ENCODE peak calls at places on chromosomes 16 and 17, in seven cellular contexts. U is psoas muscle, D is fibroblast of lung, G is Peyer's patch, M is body of pancreas, I is thyroid gland, Z is tibial nerve. W is an unnamed sample. For H3K4me1 and H3K9me3, the result is how much of the 10 kb centered on the place peaks cover.

GRCh38 chr16:47143677-47144558 is at the start of gene NETO2:
- DNase-seq in U (peak), D (peak), G (peak), M (peak), I (peak), Z (no peak), W (no peak)

GRCh38 chr16:82016964-82017363 is 5.7 kb upstream of the SDR42E1 start:
- DNase-seq in U (no peak), D (peak), G (no peak), M (no peak), I (no peak), Z (no peak), W (no peak)

GRCh38 chr16:57192720-57193486 is 6.8 kb downstream of the RSPRY1 start:
- DNase-seq in U (no peak), D (peak), G (no peak), M (no peak), I (no peak), Z (no peak), W (no peak)

GRCh38 chr17:81980752-81981239 is 3.4 kb downstream of the ASPSCR1 start:
- DNase-seq in U (no peak), D (no peak), G (no peak), M (no peak), I (no peak), Z (no peak), W (no peak)

GRCh38 chr17:41967141-41967920 is 736 bp downstream of the CNP start:
- DNase-seq in U (no peak), D (peak), G (peak), M (peak), I (peak), Z (peak), W (no peak)

GRCh38 chr17:41868568-41868967 is 3.3 kb upstream of the KLHL11 start:
- DNase-seq in U (no peak), D (no peak), G (no peak), M (no peak), I (no peak), Z (no peak), W (no peak)

GRCh38 chr17:42422958-42423712 is at the start of gene CAVIN1:
- DNase-seq in U (peak), D (peak), G (peak), M (peak), I (peak), Z (peak), W (peak)

GRCh38 chr17:27555364-27555763 is 75.6 kb upstream of the LGALS9 start:
- DNase-seq in U (no peak), D (no peak), G (no peak), M (no peak), I (no peak), Z (no peak), W (no peak)

GRCh38 chr17:3039748-3040147 is 23.7 kb downstream of the OR1D5 start:
- DNase-seq in U (no peak), D (no peak), G (no peak), M (no peak), I (no peak), Z (no peak), W (no peak)

GRCh38 chr17:1034652-1035210 is 37.8 kb downstream of the TIMM22 start:
- DNase-seq in U (no peak), D (no peak), G (no peak), M (no peak), I (no peak), Z (no peak), W (no peak)

GRCh38 chr16:69286941-69287713 is 24.0 kb upstream of the VPS4A start:
- DNase-seq in U (peak), D (peak), G (peak), M (peak), I (peak), Z (peak), W (peak)

GRCh38 chr16:2078691-2079090 is 30.9 kb downstream of the TSC2 start:
- DNase-seq in U (no peak), D (no peak), G (no peak), M (no peak), I (no peak), Z (no peak), W (no peak)

GRCh38 chr16:2078096-2078495 is 30.3 kb downstream of the TSC2 start:
- DNase-seq in U (no peak), D (no peak), G (no peak), M (no peak), I (no peak), Z (no peak), W (no peak)

GRCh38 chr16:2076072-2076865 is 28.5 kb downstream of the TSC2 start:
- DNase-seq in U (no peak), D (no peak), G (no peak), M (no peak), I (no peak), Z (no peak), W (no peak)

GRCh38 chr16:2077016-2077415 is 29.2 kb downstream of the TSC2 start:
- DNase-seq in U (no peak), D (no peak), G (no peak), M (no peak), I (no peak), Z (no peak), W (no peak)

GRCh38 chr16:2077696-2078095 is 29.9 kb downstream of the TSC2 start:
- DNase-seq in U (no peak), D (no peak), G (no peak), M (no peak), I (no peak), Z (no peak), W (no peak)
- TF ChIP-seq CTCF in U (no peak), D (no peak), G (no peak), M (no peak), I (no peak), Z (no peak), W (no peak)

GRCh38 chr17:17750881-17751280 is 69.6 kb downstream of the RAI1 start:
- DNase-seq in U (no peak), D (no peak), G (peak), M (no peak), I (no peak), Z (no peak), W (no peak)
- H3K4me1 ChIP-seq in U (under half), D (under half), G (under half), M (under half), I (under half), Z (under half), W (under half)

GRCh38 chr17:22268912-22269220 is 576.5 kb downstream of the KCNJ18 start:
- DNase-seq in U (no peak), D (no peak), G (no peak), M (no peak), I (no peak), Z (no peak), W (no peak)
- H3K9me3 ChIP-seq in U (under half), D (under half), G (under half), M (under half), I (under half), Z (under half), W (under half)

GRCh38 chr17:45256114-45256966 is 5.6 kb downstream of the SPATA32 start:
- DNase-seq in U (no peak), D (no peak), G (no peak), M (no peak), I (no peak), Z (no peak), W (no peak)
- TF ChIP-seq CTCF in U (no peak), D (no peak), G (no peak), M (no peak), I (no peak), Z (no peak), W (no peak)

GRCh38 chr16:79165541-79165940 is 435.0 kb downstream of the MAF start:
- DNase-seq in U (no peak), D (no peak), G (no peak), M (no peak), I (peak), Z (no peak), W (no peak)
- H3K4me1 ChIP-seq in U (under half), D (under half), G (under half), M (under half), I (under half), Z (under half), W (under half)

W was measured in uterus.